ENCODE peak calls at places on chromosomes 2 and 18, in five cellular contexts. One of them, this sample, is unnamed.
A peak's percentile ranks its signal among the peaks of the same experiment; 100 is the strongest.

GRCh38 chr2:46460991-46461715 is 18.2 kb upstream of the TMEM247 start:
- DNase-seq in fibroblast of mammary gland: peak; percentile 67
- DNase-seq in mesendoderm: peak; percentile 56
- DNase-seq in lung: peak; percentile 83
- DNase-seq in AG04450: peak; percentile 41
- DNase-seq in this sample: peak; percentile 71

GRCh38 chr2:10755621-10756020 is 34.2 kb downstream of the ATP6V1C2 start:
- DNase-seq in fibroblast of mammary gland: no peak
- DNase-seq in AG04450: no peak
- DNase-seq in mesendoderm: no peak
- DNase-seq in lung: no peak
- DNase-seq in this sample: no peak

GRCh38 chr2:209624192-209624938 is 147.3 kb upstream of the UNC80 start:
- DNase-seq in lung: no peak
- DNase-seq in mesendoderm: no peak
- DNase-seq in AG04450: no peak
- DNase-seq in fibroblast of mammary gland: no peak
- DNase-seq in this sample: no peak

GRCh38 chr2:205571300-205571858 is 110.9 kb upstream of the NRP2 start:
- DNase-seq in mesendoderm: no peak
- DNase-seq in lung: no peak
- DNase-seq in fibroblast of mammary gland: no peak
- DNase-seq in AG04450: no peak
- DNase-seq in this sample: no peak

GRCh38 chr18:26190506-26190905 is 35.7 kb upstream of the TAF4B start:
- DNase-seq in AG04450: no peak
- DNase-seq in lung: no peak
- DNase-seq in fibroblast of mammary gland: no peak
- DNase-seq in mesendoderm: no peak
- DNase-seq in this sample: no peak

GRCh38 chr2:58240595-58240937 is 559 bp downstream of the FANCL start:
- DNase-seq in lung: no peak
- DNase-seq in mesendoderm: no peak
- DNase-seq in AG04450: no peak
- DNase-seq in fibroblast of mammary gland: peak; percentile 23
- DNase-seq in this sample: peak; percentile 16

GRCh38 chr18:80033181-80034067 is 810 bp upstream of the RBFA start:
- DNase-seq in mesendoderm: no peak
- DNase-seq in AG04450: no peak
- DNase-seq in lung: no peak
- DNase-seq in fibroblast of mammary gland: peak; percentile 49
- DNase-seq in this sample: peak; percentile 56

GRCh38 chr2:43406643-43407042 is 180.2 kb upstream of the ZFP36L2 start:
- DNase-seq in AG04450: no peak
- DNase-seq in lung: no peak
- DNase-seq in mesendoderm: peak; percentile 26
- DNase-seq in fibroblast of mammary gland: no peak
- DNase-seq in this sample: no peak

GRCh38 chr18:44715245-44715644 is 34.6 kb downstream of the SETBP1 start:
- DNase-seq in AG04450: no peak
- DNase-seq in lung: peak; percentile 24
- DNase-seq in fibroblast of mammary gland: peak; percentile 79
- DNase-seq in mesendoderm: peak; percentile 69
- DNase-seq in this sample: peak; percentile 43

GRCh38 chr2:200376422-200377142 is 70.1 kb downstream of the SPATS2L start:
- DNase-seq in lung: no peak
- DNase-seq in fibroblast of mammary gland: no peak
- DNase-seq in mesendoderm: no peak
- DNase-seq in AG04450: no peak
- DNase-seq in this sample: no peak

GRCh38 chr18:44627245-44627644 is 53.4 kb upstream of the SETBP1 start:
- DNase-seq in fibroblast of mammary gland: peak; percentile 69
- DNase-seq in lung: no peak
- DNase-seq in AG04450: no peak
- DNase-seq in mesendoderm: peak; percentile 45
- DNase-seq in this sample: no peak

GRCh38 chr2:133591164-133591563 is 22.9 kb upstream of the NCKAP5 start:
- DNase-seq in fibroblast of mammary gland: no peak
- DNase-seq in lung: no peak
- DNase-seq in AG04450: peak; percentile 23
- DNase-seq in mesendoderm: no peak
- DNase-seq in this sample: no peak

GRCh38 chr2:96837575-96837974 is 6.2 kb downstream of the ANKRD23 start:
- DNase-seq in lung: no peak
- DNase-seq in mesendoderm: no peak
- DNase-seq in fibroblast of mammary gland: no peak
- DNase-seq in AG04450: no peak
- DNase-seq in this sample: no peak

GRCh38 chr2:238869293-238870124 is 21.6 kb downstream of the TWIST2 start:
- DNase-seq in lung: no peak
- DNase-seq in mesendoderm: peak; percentile 49
- DNase-seq in AG04450: no peak
- DNase-seq in fibroblast of mammary gland: peak; percentile 78
- DNase-seq in this sample: peak; percentile 45

GRCh38 chr2:54952978-54953456 is 97.2 kb downstream of the RTN4 start:
- DNase-seq in mesendoderm: no peak
- DNase-seq in AG04450: no peak
- DNase-seq in lung: no peak
- DNase-seq in fibroblast of mammary gland: peak; percentile 49
- DNase-seq in this sample: no peak

GRCh38 chr18:55185391-55185790 is 226.1 kb upstream of the CCDC68 start:
- DNase-seq in fibroblast of mammary gland: peak; percentile 30
- DNase-seq in mesendoderm: no peak
- DNase-seq in lung: no peak
- DNase-seq in AG04450: no peak
- DNase-seq in this sample: no peak
- H3K4me3 ChIP-seq in fibroblast of mammary gland: no peak overlapping the region
- H3K4me3 ChIP-seq in mesendoderm: no peak overlapping the region
- H3K4me3 ChIP-seq in lung: no peak overlapping the region
- H3K4me3 ChIP-seq in AG04450: no peak overlapping the region
- H3K4me3 ChIP-seq in this sample: no peak overlapping the region

GRCh38 chr2:467543-467891 is 179.6 kb upstream of the ALKAL2 start:
- DNase-seq in fibroblast of mammary gland: no peak
- DNase-seq in AG04450: no peak
- DNase-seq in lung: no peak
- DNase-seq in mesendoderm: peak; percentile 16
- DNase-seq in this sample: no peak
- H3K4me3 ChIP-seq in fibroblast of mammary gland: no peak overlapping the region
- H3K4me3 ChIP-seq in AG04450: no peak overlapping the region
- H3K4me3 ChIP-seq in lung: no peak overlapping the region
- H3K4me3 ChIP-seq in mesendoderm: no peak overlapping the region
- H3K4me3 ChIP-seq in this sample: no peak overlapping the region

GRCh38 chr18:31040982-31041345 is 1.6 kb downstream of the DSC3 start:
- DNase-seq in mesendoderm: peak; percentile 56
- DNase-seq in fibroblast of mammary gland: no peak
- DNase-seq in AG04450: no peak
- DNase-seq in lung: no peak
- DNase-seq in this sample: peak; percentile 18

GRCh38 chr18:31042068-31042390 is 513 bp downstream of the DSC3 start:
- DNase-seq in fibroblast of mammary gland: no peak
- DNase-seq in lung: no peak
- DNase-seq in AG04450: no peak
- DNase-seq in mesendoderm: no peak
- DNase-seq in this sample: no peak

GRCh38 chr18:31041346-31042067 is 1.0 kb downstream of the DSC3 start:
- DNase-seq in lung: no peak
- DNase-seq in mesendoderm: peak; percentile 43
- DNase-seq in fibroblast of mammary gland: no peak
- DNase-seq in AG04450: no peak
- DNase-seq in this sample: peak; percentile 40

GRCh38 chr18:31043709-31044108 is 1.2 kb upstream of the DSC3 start:
- DNase-seq in lung: no peak
- DNase-seq in mesendoderm: no peak
- DNase-seq in AG04450: no peak
- DNase-seq in fibroblast of mammary gland: no peak
- DNase-seq in this sample: no peak

GRCh38 chr18:31042391-31043181 is at the start of gene DSC3:
- DNase-seq in fibroblast of mammary gland: no peak
- DNase-seq in lung: no peak
- DNase-seq in mesendoderm: peak; percentile 74
- DNase-seq in AG04450: no peak
- DNase-seq in this sample: peak; percentile 35
- H3K4me3 ChIP-seq in fibroblast of mammary gland: no peak within 1 kb of the TSS
- H3K4me3 ChIP-seq in lung: no peak within 1 kb of the TSS
- H3K4me3 ChIP-seq in mesendoderm: peak within 1 kb of the TSS; percentile 40
- H3K4me3 ChIP-seq in AG04450: no peak within 1 kb of the TSS
- H3K4me3 ChIP-seq in this sample: peak within 1 kb of the TSS; percentile 34

DNA sequence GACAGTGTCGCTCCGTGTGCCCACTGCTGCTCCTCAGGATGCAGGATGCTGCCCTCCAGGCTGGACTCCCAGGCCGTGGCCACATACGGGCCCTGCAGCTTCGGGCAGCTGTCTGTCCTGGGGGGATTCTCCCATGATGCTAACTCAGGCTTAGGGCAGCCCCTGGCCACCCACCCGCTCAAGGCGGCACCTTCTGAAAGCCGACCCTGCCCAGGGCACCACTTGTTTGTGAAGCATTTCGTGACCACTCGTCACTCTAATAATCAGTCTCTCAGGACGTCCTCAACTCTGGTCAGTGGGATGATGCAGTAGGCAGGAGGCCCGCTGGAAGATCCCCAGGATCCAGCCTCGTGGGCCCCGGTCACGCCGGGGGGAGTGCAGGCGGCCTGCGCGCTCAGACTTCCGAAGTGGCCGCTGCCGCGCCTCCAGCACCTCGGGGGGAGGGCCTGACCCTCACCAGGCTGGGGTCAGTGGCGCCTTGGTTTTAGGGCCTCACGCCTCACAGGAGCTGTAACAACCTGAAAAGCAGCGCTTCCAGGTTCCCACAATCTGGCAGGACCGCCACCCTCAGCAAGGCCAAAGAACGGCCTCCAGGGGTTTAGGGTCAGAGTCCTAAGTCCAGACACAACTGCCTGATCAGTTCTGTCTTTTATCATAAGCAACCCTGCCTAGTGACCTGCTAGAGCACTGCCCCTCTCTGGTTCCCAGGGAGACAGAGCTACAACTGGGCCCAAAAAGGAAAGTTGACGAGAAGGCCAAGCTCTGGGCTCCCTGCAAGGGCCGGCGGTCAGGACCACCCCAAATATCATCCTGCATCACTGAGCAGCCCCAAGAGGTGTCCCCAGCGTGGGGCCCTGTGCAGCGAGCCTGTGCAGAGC is 53.0 kb downstream of the EIPR1 start:
- DNase-seq in lung: no peak
- DNase-seq in AG04450: no peak
- DNase-seq in fibroblast of mammary gland: no peak
- DNase-seq in mesendoderm: no peak
- DNase-seq in this sample: no peak
- H3K4me3 ChIP-seq in lung: no peak overlapping the region
- H3K4me3 ChIP-seq in AG04450: no peak overlapping the region
- H3K4me3 ChIP-seq in fibroblast of mammary gland: no peak overlapping the region
- H3K4me3 ChIP-seq in mesendoderm: no peak overlapping the region
- H3K4me3 ChIP-seq in this sample: no peak overlapping the region

DNA sequence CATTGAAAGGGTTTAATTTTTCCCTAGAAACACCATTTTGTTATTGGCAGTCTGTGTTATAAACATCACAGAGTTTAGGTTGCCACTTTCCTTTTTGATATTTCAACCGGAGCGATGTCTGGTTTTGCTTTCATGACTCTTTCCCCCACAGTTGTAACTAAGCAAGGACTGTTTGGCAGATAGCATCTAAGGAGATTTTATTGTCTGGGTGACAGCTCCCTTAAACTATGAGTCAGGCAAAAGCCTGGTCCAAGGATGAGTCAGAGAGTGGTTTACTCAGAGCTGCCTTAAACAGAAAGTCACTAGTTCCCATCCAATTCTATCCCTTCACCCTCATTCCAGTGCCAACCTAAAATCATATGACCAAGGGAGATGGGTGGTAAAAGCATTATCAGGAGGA is 341.6 kb upstream of the VWC2L start:
- DNase-seq in fibroblast of mammary gland: peak; percentile 95
- DNase-seq in mesendoderm: peak; percentile 88
- DNase-seq in AG04450: peak; percentile 47
- DNase-seq in lung: no peak
- DNase-seq in this sample: peak; percentile 82
- H3K4me3 ChIP-seq in fibroblast of mammary gland: peak overlapping the region; percentile 32
- H3K4me3 ChIP-seq in mesendoderm: no peak overlapping the region
- H3K4me3 ChIP-seq in AG04450: peak overlapping the region; percentile 30
- H3K4me3 ChIP-seq in lung: no peak overlapping the region
- H3K4me3 ChIP-seq in this sample: no peak overlapping the region

DNA sequence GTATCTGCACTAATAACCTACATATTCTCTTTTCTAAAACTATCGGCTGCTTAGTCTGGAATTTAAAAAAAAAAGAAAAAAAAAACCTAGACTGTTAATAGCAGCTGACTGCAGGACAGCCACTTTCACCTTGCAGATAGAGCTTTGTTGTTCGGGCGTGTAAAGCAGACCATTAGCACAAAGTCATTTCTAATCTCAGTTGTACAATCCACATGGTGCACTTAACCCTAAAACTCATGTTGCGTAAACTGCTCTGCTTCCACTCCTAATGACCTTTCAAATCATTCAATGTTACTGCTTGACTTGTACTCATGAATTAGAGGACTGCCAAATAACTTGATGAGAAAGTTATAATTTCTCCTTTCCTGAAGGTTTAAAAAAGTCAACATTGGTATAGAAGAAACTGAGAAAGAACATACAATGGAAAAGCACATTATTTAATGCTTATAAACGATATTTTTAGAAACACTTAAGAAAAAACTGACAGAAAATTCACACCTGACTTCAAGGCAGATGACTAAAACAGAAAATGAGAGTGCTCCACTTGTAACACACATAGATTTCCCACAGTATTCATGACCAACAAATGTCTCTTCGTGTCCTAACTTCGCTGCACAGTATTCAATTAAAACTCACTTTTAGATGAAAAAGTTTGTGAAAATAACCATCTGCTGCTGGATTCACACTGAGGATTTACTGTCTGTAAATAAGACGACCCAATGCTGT is 2.6 kb downstream of the CDH2 start:
- DNase-seq in mesendoderm: no peak
- DNase-seq in AG04450: no peak
- DNase-seq in lung: no peak
- DNase-seq in fibroblast of mammary gland: no peak
- DNase-seq in this sample: no peak
- H3K4me3 ChIP-seq in mesendoderm: peak overlapping the region; percentile 15
- H3K4me3 ChIP-seq in AG04450: no peak overlapping the region
- H3K4me3 ChIP-seq in lung: no peak overlapping the region
- H3K4me3 ChIP-seq in fibroblast of mammary gland: no peak overlapping the region
- H3K4me3 ChIP-seq in this sample: peak overlapping the region; percentile 91

This sample was measured in cardiac muscle cell.